ENCODE peak calls at places on chromosomes 2 and 18, in four cellular contexts. One of them, this sample, is unnamed.

GRCh38 chr2:158142165-158142564 is 40.5 kb downstream of the UPP2 start:
- DNase-seq in osteoblast: no peak
- DNase-seq in foreskin fibroblast: no peak
- DNase-seq in vagina: no peak
- DNase-seq in this sample: no peak

GRCh38 chr2:205748660-205749059 is 66.4 kb downstream of the NRP2 start:
- DNase-seq in osteoblast: no peak
- DNase-seq in foreskin fibroblast: no peak
- DNase-seq in vagina: no peak
- DNase-seq in this sample: no peak

GRCh38 chr18:76354348-76354747 is 140.7 kb downstream of the ZNF516 start:
- DNase-seq in osteoblast: peak
- DNase-seq in foreskin fibroblast: peak
- DNase-seq in vagina: no peak
- DNase-seq in this sample: no peak

GRCh38 chr2:179201884-179202283 is 62.7 kb downstream of the SESTD1 start:
- DNase-seq in osteoblast: no peak
- DNase-seq in foreskin fibroblast: peak
- DNase-seq in vagina: no peak
- DNase-seq in this sample: no peak

GRCh38 chr18:44887227-44887631 is 206.5 kb downstream of the SETBP1 start:
- DNase-seq in osteoblast: no peak
- DNase-seq in foreskin fibroblast: peak
- DNase-seq in vagina: no peak
- DNase-seq in this sample: peak

GRCh38 chr2:143607446-143608110 is 478.4 kb downstream of the ARHGAP15 start:
- DNase-seq in osteoblast: peak
- DNase-seq in foreskin fibroblast: peak
- DNase-seq in vagina: no peak
- DNase-seq in this sample: no peak

GRCh38 chr2:54595999-54596903 is 127.2 kb upstream of the EML6 start:
- DNase-seq in osteoblast: no peak
- DNase-seq in foreskin fibroblast: no peak
- DNase-seq in vagina: no peak
- DNase-seq in this sample: no peak

GRCh38 chr2:75751360-75751759 is 40.6 kb upstream of the GCFC2 start:
- DNase-seq in osteoblast: no peak
- DNase-seq in foreskin fibroblast: no peak
- DNase-seq in vagina: no peak
- DNase-seq in this sample: peak

GRCh38 chr2:229910832-229911412 is 10.9 kb downstream of the TRIP12 start:
- DNase-seq in osteoblast: no peak
- DNase-seq in foreskin fibroblast: no peak
- DNase-seq in vagina: no peak
- DNase-seq in this sample: no peak

GRCh38 chr2:177419274-177419673 is 26.7 kb downstream of the AGPS start:
- DNase-seq in osteoblast: no peak
- DNase-seq in foreskin fibroblast: no peak
- DNase-seq in vagina: no peak
- DNase-seq in this sample: no peak

GRCh38 chr2:53516650-53517049 is 251.0 kb upstream of the CHAC2 start:
- DNase-seq in osteoblast: no peak
- DNase-seq in foreskin fibroblast: no peak
- DNase-seq in vagina: no peak
- DNase-seq in this sample: no peak

GRCh38 chr2:42957109-42958035 is 165.0 kb upstream of the HAAO start:
- DNase-seq in osteoblast: peak
- DNase-seq in foreskin fibroblast: no peak
- DNase-seq in vagina: no peak
- DNase-seq in this sample: no peak

GRCh38 chr2:196927318-196928225 is 1.1 kb upstream of the PGAP1 start:
- DNase-seq in osteoblast: peak
- DNase-seq in foreskin fibroblast: peak
- DNase-seq in vagina: no peak
- DNase-seq in this sample: no peak

GRCh38 chr2:111918383-111918806 is 20.0 kb downstream of the MERTK start:
- DNase-seq in osteoblast: no peak
- DNase-seq in foreskin fibroblast: peak
- DNase-seq in vagina: no peak
- DNase-seq in this sample: no peak

GRCh38 chr18:78473563-78473962 is 506.1 kb upstream of the SALL3 start:
- DNase-seq in osteoblast: no peak
- DNase-seq in foreskin fibroblast: no peak
- DNase-seq in vagina: no peak
- DNase-seq in this sample: no peak

GRCh38 chr2:122390406-122390805 is 635.0 kb downstream of the TSN start:
- DNase-seq in osteoblast: no peak
- DNase-seq in foreskin fibroblast: no peak
- DNase-seq in vagina: no peak
- DNase-seq in this sample: no peak

GRCh38 chr2:48279347-48279746 is 250.6 kb upstream of the STON1 start:
- DNase-seq in osteoblast: no peak
- DNase-seq in foreskin fibroblast: no peak
- DNase-seq in vagina: no peak
- DNase-seq in this sample: no peak

GRCh38 chr2:221204699-221205098 is 367.4 kb downstream of the EPHA4 start:
- DNase-seq in osteoblast: no peak
- DNase-seq in foreskin fibroblast: no peak
- DNase-seq in vagina: no peak
- DNase-seq in this sample: no peak

GRCh38 chr2:79935771-79936657 is 368.5 kb downstream of the LRRTM1 start:
- DNase-seq in osteoblast: no peak
- DNase-seq in foreskin fibroblast: peak
- DNase-seq in vagina: no peak
- DNase-seq in this sample: no peak

GRCh38 chr2:88055049-88055435 is 541 bp downstream of the KRCC1 start:
- DNase-seq in osteoblast: peak
- DNase-seq in foreskin fibroblast: no peak
- DNase-seq in vagina: no peak
- DNase-seq in this sample: no peak

GRCh38 chr2:223633656-223634055 is 31.5 kb upstream of the SCG2 start:
- DNase-seq in osteoblast: no peak
- DNase-seq in foreskin fibroblast: no peak
- DNase-seq in vagina: no peak
- DNase-seq in this sample: no peak

GRCh38 chr2:212537311-212538155 is 1.1 kb downstream of the ERBB4 start:
- DNase-seq in osteoblast: peak
- DNase-seq in foreskin fibroblast: no peak
- DNase-seq in vagina: no peak
- DNase-seq in this sample: no peak

GRCh38 chr2:127620867-127621266 is 25.1 kb upstream of the GPR17 start:
- DNase-seq in osteoblast: peak
- DNase-seq in foreskin fibroblast: no peak
- DNase-seq in vagina: no peak
- DNase-seq in this sample: no peak

GRCh38 chr2:106144621-106145331 is 49.3 kb downstream of the UXS1 start:
- DNase-seq in osteoblast: no peak
- DNase-seq in foreskin fibroblast: no peak
- DNase-seq in vagina: no peak
- DNase-seq in this sample: no peak

GRCh38 chr2:28322887-28323483 is 69.7 kb upstream of the FOSL2 start:
- DNase-seq in osteoblast: no peak
- DNase-seq in foreskin fibroblast: no peak
- DNase-seq in vagina: no peak
- DNase-seq in this sample: no peak

GRCh38 chr2:348517-348916 is 60.6 kb upstream of the ALKAL2 start:
- DNase-seq in osteoblast: no peak
- DNase-seq in foreskin fibroblast: no peak
- DNase-seq in vagina: no peak
- DNase-seq in this sample: no peak

GRCh38 chr18:76903386-76903785 is 81.0 kb downstream of the ZNF236 start:
- DNase-seq in osteoblast: no peak
- DNase-seq in foreskin fibroblast: no peak
- DNase-seq in vagina: no peak
- DNase-seq in this sample: no peak

GRCh38 chr18:68848242-68848641 is 50.4 kb downstream of the CCDC102B start:
- DNase-seq in osteoblast: no peak
- DNase-seq in foreskin fibroblast: no peak
- DNase-seq in vagina: no peak
- DNase-seq in this sample: no peak

GRCh38 chr18:42048150-42048549 is 93.1 kb downstream of the PIK3C3 start:
- DNase-seq in osteoblast: peak
- DNase-seq in foreskin fibroblast: peak
- DNase-seq in vagina: no peak
- DNase-seq in this sample: no peak

GRCh38 chr18:42053188-42053781 is 98.3 kb downstream of the PIK3C3 start:
- DNase-seq in osteoblast: no peak
- DNase-seq in foreskin fibroblast: peak
- DNase-seq in vagina: no peak
- DNase-seq in this sample: no peak

GRCh38 chr18:42051411-42051810 is 96.4 kb downstream of the PIK3C3 start:
- DNase-seq in osteoblast: no peak
- DNase-seq in foreskin fibroblast: no peak
- DNase-seq in vagina: no peak
- DNase-seq in this sample: no peak

GRCh38 chr18:42047721-42048120 is 92.7 kb downstream of the PIK3C3 start:
- DNase-seq in osteoblast: peak
- DNase-seq in foreskin fibroblast: peak
- DNase-seq in vagina: no peak
- DNase-seq in this sample: no peak

DNA sequence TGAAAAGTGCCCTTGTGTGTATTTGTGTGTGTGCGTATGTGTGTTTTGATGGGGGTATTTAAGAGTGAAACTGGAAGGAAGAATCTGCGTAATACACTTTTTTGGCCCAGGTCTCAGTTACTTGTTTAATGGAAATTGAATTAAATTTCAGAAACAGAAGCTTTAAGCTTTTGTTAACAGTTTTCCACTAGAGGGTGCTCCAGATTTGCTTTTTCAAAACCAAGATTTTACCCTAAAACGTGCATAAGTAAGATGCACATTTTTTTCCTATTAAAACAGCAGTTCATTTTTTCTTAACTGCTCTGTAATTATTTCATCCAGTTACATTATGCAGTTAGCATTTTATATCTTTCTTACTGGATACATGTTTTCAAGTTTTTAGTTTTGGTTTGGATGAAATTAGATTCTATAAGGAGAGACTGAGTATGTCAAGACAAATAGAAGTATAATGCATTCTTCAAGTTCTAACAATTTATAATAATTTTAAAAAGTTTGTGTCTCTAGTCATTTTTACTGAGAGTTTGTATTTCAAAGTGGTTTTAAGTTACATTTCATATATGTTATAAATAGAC is 97.2 kb downstream of the PIK3C3 start:
- DNase-seq in osteoblast: peak
- DNase-seq in foreskin fibroblast: no peak
- DNase-seq in vagina: no peak
- DNase-seq in this sample: no peak
- TF ChIP-seq CTCF in osteoblast: peak
- TF ChIP-seq CTCF in foreskin fibroblast: peak
- TF ChIP-seq CTCF in vagina: no peak
- TF ChIP-seq CTCF in this sample: peak

GRCh38 chr18:58222439-58223125 is 178.6 kb downstream of the NEDD4L start:
- DNase-seq in osteoblast: peak
- DNase-seq in foreskin fibroblast: peak
- DNase-seq in vagina: no peak
- DNase-seq in this sample: no peak

GRCh38 chr18:58223717-58224424 is 179.8 kb downstream of the NEDD4L start:
- DNase-seq in osteoblast: peak
- DNase-seq in foreskin fibroblast: peak
- DNase-seq in vagina: no peak
- DNase-seq in this sample: no peak

GRCh38 chr18:58225101-58225500 is 181.1 kb downstream of the NEDD4L start:
- DNase-seq in osteoblast: peak
- DNase-seq in foreskin fibroblast: peak
- DNase-seq in vagina: no peak
- DNase-seq in this sample: no peak

GRCh38 chr18:58226476-58226875 is 182.4 kb downstream of the NEDD4L start:
- DNase-seq in osteoblast: no peak
- DNase-seq in foreskin fibroblast: no peak
- DNase-seq in vagina: no peak
- DNase-seq in this sample: no peak

GRCh38 chr18:58224425-58224750 is 180.4 kb downstream of the NEDD4L start:
- DNase-seq in osteoblast: peak
- DNase-seq in foreskin fibroblast: no peak
- DNase-seq in vagina: no peak
- DNase-seq in this sample: no peak
- H3K4me3 ChIP-seq in osteoblast: peak
- H3K4me3 ChIP-seq in foreskin fibroblast: peak
- H3K4me3 ChIP-seq in vagina: no peak
- H3K4me3 ChIP-seq in this sample: no peak

GRCh38 chr2:170486730-170487129 is 228.4 kb upstream of the SP5 start:
- DNase-seq in osteoblast: no peak
- DNase-seq in foreskin fibroblast: no peak
- DNase-seq in vagina: no peak
- DNase-seq in this sample: no peak
- TF ChIP-seq CTCF in osteoblast: no peak
- TF ChIP-seq CTCF in foreskin fibroblast: no peak
- TF ChIP-seq CTCF in vagina: no peak
- TF ChIP-seq CTCF in this sample: no peak

DNA sequence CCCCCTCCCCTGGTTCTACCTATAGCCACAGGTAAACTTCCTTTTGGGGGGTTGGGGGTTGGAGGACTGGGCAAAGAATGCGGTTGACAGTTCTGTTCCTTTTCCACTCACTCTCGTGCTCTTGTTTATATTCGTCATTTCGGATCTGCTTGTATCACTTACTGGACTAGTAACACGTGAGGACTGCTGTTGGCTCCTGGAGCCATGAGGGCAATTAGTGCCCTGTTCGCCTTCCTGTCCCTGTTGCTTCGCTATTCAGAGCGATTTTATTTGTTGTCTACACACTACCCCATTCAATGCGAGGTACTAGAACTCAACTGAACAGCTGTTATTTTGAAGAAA is 1.0 kb downstream of the KCNJ3 start:
- DNase-seq in osteoblast: no peak
- DNase-seq in foreskin fibroblast: no peak
- DNase-seq in vagina: no peak
- DNase-seq in this sample: no peak
- H3K4me3 ChIP-seq in osteoblast: no peak
- H3K4me3 ChIP-seq in foreskin fibroblast: no peak
- H3K4me3 ChIP-seq in vagina: peak
- H3K4me3 ChIP-seq in this sample: no peak

DNA sequence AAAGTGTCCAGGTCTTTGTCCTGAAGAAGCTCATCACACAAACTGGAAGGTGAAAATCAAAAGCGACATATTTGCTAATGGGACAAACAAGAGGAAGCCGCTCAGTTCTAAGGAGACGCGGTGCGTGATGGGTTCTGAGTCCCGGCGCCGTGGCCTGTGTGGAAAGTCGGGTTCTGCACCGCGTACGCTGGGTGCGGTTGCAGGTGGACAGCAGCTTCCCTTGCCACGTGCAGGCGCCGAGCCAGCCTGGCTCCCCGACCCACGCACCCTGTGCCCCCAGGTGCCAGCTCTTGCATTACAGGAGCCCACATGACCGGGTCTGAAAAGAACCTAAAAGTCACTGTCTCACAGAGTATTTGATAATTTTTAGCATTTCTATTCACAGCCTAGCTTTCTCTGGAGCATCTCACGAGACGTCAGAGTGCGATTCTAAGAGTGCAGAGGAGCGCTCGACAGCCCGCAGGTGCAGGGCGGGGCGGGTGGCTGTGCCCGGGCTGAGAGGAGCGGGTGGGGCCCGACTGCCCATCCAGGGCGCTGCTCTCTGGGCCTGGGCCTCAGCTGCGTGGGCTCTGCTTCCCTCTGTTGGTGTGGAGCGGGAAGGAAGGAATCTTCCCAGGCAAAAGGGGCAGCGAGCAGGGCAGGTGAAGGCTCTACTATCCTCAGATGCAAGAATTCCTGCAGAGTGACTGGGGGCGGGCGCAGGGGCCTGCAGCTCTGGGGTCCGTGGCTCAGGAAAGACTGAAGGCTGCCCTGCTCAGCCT is 39.4 kb downstream of the MYT1L start:
- DNase-seq in osteoblast: peak
- DNase-seq in foreskin fibroblast: no peak
- DNase-seq in vagina: no peak
- DNase-seq in this sample: no peak
- TF ChIP-seq CTCF in osteoblast: peak
- TF ChIP-seq CTCF in foreskin fibroblast: peak
- TF ChIP-seq CTCF in vagina: no peak
- TF ChIP-seq CTCF in this sample: no peak